ENCODE peak calls at places on chromosome 3, in nine cellular contexts. S is AG09309, V is A549, T is heart right ventricle, X is upper lobe of right lung, Q is cardiac muscle cell, I is stomach, J is lung, R is neural progenitor cell. Z is an unnamed sample.

GRCh38 chr3:68878322-68878721 is 54.0 kb downstream of the TAFA4 start:
- DNase-seq in R (peak), S (peak), J (no peak), Q (peak), V (peak), I (no peak), X (no peak), T (no peak), Z (no peak)

GRCh38 chr3:106814231-106814630 is 563.0 kb upstream of the CCDC54 start:
- DNase-seq in S (no peak), T (peak), Q (no peak), J (no peak), X (no peak), R (no peak), V (no peak), I (no peak), Z (peak)

GRCh38 chr3:94106268-94106667 is 43.4 kb downstream of the NSUN3 start:
- DNase-seq in X (no peak), J (no peak), V (no peak), R (no peak), Q (no peak), T (no peak), I (no peak), S (no peak), Z (no peak)

GRCh38 chr3:41418961-41419691 is 219.8 kb downstream of the CTNNB1 start:
- DNase-seq in S (no peak), Q (no peak), R (peak), V (peak), X (no peak), J (no peak), I (no peak), T (no peak), Z (no peak)

GRCh38 chr3:13546667-13547171 is 2.2 kb upstream of the FBLN2 start:
- DNase-seq in S (no peak), Q (peak), T (peak), V (peak), I (no peak), J (no peak), R (peak), X (no peak), Z (peak)

GRCh38 chr3:133932009-133932408 is 36.3 kb upstream of the RAB6B start:
- DNase-seq in X (no peak), S (no peak), V (no peak), T (no peak), Q (no peak), R (no peak), J (peak), I (no peak), Z (no peak)

GRCh38 chr3:13235079-13235478 is 161.8 kb upstream of the IQSEC1 start:
- DNase-seq in S (no peak), X (no peak), T (no peak), R (no peak), Q (no peak), J (no peak), I (no peak), V (no peak), Z (no peak)

GRCh38 chr3:74055064-74055463 is 430.3 kb upstream of the PDZRN3 start:
- DNase-seq in J (no peak), X (no peak), S (no peak), T (no peak), R (no peak), Q (no peak), I (no peak), V (no peak), Z (no peak)

GRCh38 chr3:102180291-102180931 is 254.4 kb upstream of the ZPLD1 start:
- DNase-seq in J (no peak), Q (no peak), V (peak), R (no peak), T (no peak), S (peak), X (no peak), I (no peak), Z (no peak)

GRCh38 chr3:157100997-157101396 is 59.0 kb downstream of the CCNL1 start:
- DNase-seq in V (no peak), J (no peak), X (no peak), Q (no peak), S (no peak), I (no peak), T (no peak), R (no peak), Z (no peak)

GRCh38 chr3:188578579-188579363 is 424.8 kb downstream of the LPP start:
- DNase-seq in T (peak), Q (peak), S (peak), J (peak), V (no peak), R (no peak), I (no peak), X (no peak), Z (peak)

GRCh38 chr3:140187028-140187427 is 252.0 kb downstream of the CLSTN2 start:
- DNase-seq in V (no peak), J (no peak), S (no peak), Q (no peak), T (no peak), X (no peak), I (no peak), R (no peak), Z (no peak)

GRCh38 chr3:97823081-97823480 is 1.3 kb downstream of the CRYBG3 start:
- DNase-seq in R (no peak), J (no peak), X (no peak), S (no peak), Q (no peak), T (no peak), I (no peak), V (no peak), Z (no peak)

GRCh38 chr3:9727041-9727595 is 4.4 kb upstream of the BRPF1 start:
- DNase-seq in X (no peak), I (no peak), T (no peak), S (no peak), V (peak), J (no peak), R (peak), Q (no peak), Z (no peak)

GRCh38 chr3:142500211-142500610 is 52.4 kb upstream of the XRN1 start:
- DNase-seq in V (no peak), Q (no peak), X (no peak), S (no peak), R (no peak), T (no peak), I (no peak), J (no peak), Z (no peak)

GRCh38 chr3:54659347-54659746 is 268.5 kb downstream of the LRTM1 start:
- DNase-seq in S (no peak), V (no peak), R (no peak), T (no peak), Q (no peak), J (no peak), I (no peak), X (no peak), Z (no peak)

GRCh38 chr3:48636149-48636548 is 888 bp upstream of the SLC26A6 start:
- DNase-seq in V (no peak), X (no peak), I (no peak), J (no peak), T (no peak), R (no peak), S (no peak), Q (peak), Z (no peak)

GRCh38 chr3:16504242-16504641 is 9.3 kb downstream of the RFTN1 start:
- DNase-seq in X (no peak), T (no peak), I (no peak), V (no peak), S (peak), J (no peak), Q (no peak), R (no peak), Z (no peak)

GRCh38 chr3:134054231-134054630 is 24.5 kb upstream of the SLCO2A1 start:
- DNase-seq in R (no peak), J (no peak), X (peak), V (no peak), T (no peak), Q (no peak), S (no peak), I (no peak), Z (no peak)

GRCh38 chr3:36909181-36909580 is 35.7 kb downstream of the TRANK1 start:
- DNase-seq in Q (no peak), I (no peak), J (no peak), R (no peak), S (no peak), T (no peak), X (no peak), V (no peak), Z (no peak)

GRCh38 chr3:36907911-36908646 is 36.8 kb downstream of the TRANK1 start:
- DNase-seq in J (peak), S (no peak), X (no peak), V (peak), I (peak), R (no peak), Q (no peak), T (peak), Z (peak)

GRCh38 chr3:36906504-36907149 is 38.2 kb downstream of the TRANK1 start:
- DNase-seq in Q (no peak), R (no peak), X (no peak), V (no peak), T (no peak), I (no peak), J (no peak), S (no peak), Z (no peak)

GRCh38 chr3:36909666-36910065 is 35.2 kb downstream of the TRANK1 start:
- DNase-seq in S (no peak), J (no peak), V (no peak), I (no peak), R (no peak), T (no peak), X (no peak), Q (no peak), Z (no peak)

DNA sequence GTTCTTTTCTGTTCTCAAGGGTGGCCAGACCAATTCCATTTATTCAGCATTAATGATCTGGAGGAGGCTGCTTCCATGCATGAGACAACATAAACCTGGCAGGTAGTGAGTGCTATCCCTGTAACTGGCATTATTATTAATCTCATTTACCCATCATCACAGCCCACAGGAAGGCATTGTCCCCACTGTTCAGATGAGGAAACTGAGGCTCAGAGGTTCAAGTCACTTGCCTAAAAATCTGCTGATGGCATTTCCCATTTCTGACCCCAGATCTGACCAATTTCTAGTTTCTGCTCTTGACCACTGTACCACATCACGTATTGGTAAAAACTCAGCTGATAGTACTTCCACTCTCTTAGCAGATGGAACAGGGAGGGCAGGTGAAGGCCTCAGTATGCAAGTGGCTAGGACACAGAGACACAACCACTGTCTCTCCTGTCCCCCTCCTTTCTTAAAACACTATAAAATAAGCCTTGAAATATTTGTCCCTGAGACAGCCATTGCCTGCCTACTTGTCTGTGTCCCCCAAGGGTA is 36.1 kb downstream of the TRANK1 start:
- DNase-seq in V (no peak), R (no peak), J (no peak), Q (no peak), T (no peak), I (no peak), S (no peak), X (no peak), Z (no peak)
- H3K4me3 ChIP-seq in V (peak), R (no peak), J (no peak), Q (no peak), T (peak), I (peak), S (peak), X (peak), Z (peak)

DNA sequence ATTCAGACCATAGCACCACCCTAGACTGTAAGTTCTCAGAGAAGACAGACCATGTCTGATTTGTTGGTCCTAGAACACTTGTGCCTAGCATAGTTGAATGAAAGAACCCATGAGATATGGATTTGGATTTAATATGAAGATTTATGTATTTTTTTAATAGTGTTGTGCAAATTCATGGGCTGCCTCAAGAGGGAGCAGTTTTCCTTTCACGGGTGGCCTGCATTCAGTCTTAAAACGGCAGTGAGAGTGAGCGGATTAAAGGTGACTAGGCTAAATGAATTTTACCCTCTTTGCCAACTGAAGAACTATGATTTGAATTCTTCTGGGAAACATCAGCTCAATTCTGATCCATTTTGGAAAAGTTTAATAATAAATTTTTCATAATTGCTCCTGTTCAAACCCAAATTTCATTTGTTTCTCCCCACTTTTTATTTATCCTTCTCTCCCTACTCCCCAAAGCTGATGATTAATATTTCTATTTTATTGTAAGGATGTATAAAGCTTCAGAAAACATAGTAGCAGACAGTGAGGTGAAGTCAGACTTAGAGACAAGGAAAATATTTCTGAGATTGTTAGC is 67.3 kb downstream of the MORC1 start:
- DNase-seq in Q (peak), T (no peak), R (peak), S (no peak), V (peak), X (no peak), J (no peak), I (no peak), Z (no peak)
- TF ChIP-seq CTCF in Q (peak), T (peak), R (peak), S (peak), V (peak), X (peak), J (no peak), I (no peak), Z (peak)

DNA sequence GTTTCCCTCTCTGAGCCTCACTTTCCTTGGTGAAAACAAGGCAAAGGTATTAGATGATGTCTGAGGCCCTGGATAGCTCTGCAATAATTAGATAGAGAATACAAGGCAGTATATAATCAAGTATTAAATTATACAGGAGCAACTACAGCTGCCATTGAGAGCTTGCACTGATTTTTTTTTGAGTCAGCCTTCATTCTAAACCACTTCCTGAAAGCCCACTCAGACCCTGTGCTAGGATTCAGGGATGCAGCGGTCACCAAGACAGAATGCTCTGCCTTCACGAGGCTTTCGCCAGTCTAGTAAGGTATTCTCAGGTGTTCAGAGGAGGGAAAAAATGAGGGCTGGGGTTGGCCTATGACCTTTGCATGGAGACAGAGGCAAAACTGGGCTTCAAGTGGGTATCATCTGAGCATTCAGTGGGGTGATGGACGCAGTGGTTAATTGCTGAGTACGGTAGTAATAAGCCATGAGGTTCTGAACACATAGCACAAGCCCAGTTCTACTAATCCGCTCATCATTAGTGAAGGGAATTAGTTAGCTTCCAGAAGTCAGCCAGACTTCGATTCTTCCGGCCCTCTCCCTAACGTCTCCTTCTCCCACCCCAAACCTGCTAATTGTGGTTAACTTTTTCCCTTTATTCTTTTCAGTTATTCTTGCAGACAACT is 3.6 kb downstream of the VGLL4 start:
- DNase-seq in I (no peak), R (no peak), X (no peak), Q (no peak), T (no peak), J (no peak), V (no peak), S (no peak), Z (no peak)
- H3K4me3 ChIP-seq in I (peak), R (peak), X (peak), Q (no peak), T (no peak), J (no peak), V (no peak), S (peak), Z (peak)

GRCh38 chr3:12194669-12195161 is 36.0 kb upstream of the TIMP4 start:
- DNase-seq in X (no peak), Q (no peak), R (no peak), J (no peak), I (peak), S (no peak), T (no peak), V (peak), Z (no peak)
- TF ChIP-seq CTCF in X (no peak), Q (peak), R (peak), J (no peak), I (no peak), S (no peak), T (no peak), V (peak), Z (no peak)

DNA sequence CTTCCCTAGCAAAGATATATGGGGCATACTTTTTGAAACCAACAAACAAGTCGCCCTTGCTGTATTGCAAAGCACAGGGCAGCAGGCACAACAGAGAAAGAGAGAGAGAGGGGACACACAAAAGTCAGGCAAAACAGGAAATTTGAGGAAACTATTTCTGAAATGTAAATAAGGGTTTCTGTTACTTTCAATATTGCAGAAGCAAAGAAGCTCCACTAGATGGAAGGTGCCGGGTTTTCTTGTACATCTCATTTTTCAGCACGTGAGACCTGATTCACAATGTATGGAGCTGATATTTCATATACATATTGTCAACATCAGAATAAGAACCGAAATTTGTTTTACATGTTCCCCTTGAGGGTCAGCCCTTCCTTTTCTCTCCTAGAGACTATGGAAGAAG is 127.4 kb downstream of the FOXP1 start:
- DNase-seq in J (no peak), I (no peak), Q (no peak), T (no peak), R (no peak), S (no peak), V (no peak), X (no peak), Z (no peak)
- H3K4me3 ChIP-seq in J (no peak), I (no peak), Q (no peak), T (no peak), R (no peak), S (no peak), V (no peak), X (peak), Z (no peak)

GRCh38 chr3:150840733-150841515 is 64.3 kb downstream of the MINDY4B start:
- DNase-seq in I (no peak), X (no peak), J (no peak), Q (no peak), S (no peak), V (no peak), R (no peak), T (no peak), Z (no peak)
- TF ChIP-seq CTCF in I (no peak), X (no peak), J (no peak), Q (no peak), S (no peak), V (no peak), R (no peak), T (no peak), Z (no peak)

DNA sequence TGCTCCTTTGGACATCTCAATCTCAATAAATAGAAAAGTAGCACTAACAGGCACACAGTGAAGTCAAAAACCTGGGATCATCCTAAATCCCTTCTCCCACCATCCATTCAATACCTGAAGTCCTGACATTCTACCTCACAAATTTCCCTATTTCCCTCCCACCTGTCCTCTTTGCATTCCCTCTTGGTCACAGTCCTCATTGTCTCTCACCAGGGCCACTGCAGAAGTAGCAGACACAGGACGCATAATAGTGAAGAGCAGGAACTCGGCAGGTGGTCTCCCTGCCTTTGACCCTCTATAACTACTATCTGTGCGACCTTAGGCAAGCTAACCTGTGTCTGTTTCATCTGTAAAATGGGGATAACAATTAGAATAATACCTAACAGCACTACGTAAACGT is 2.3 kb downstream of the THOC7 start:
- DNase-seq in Q (no peak), T (no peak), V (no peak), S (no peak), I (no peak), J (no peak), R (no peak), X (no peak), Z (no peak)
- H3K4me3 ChIP-seq in Q (no peak), T (no peak), V (no peak), S (no peak), I (no peak), J (no peak), R (no peak), X (no peak), Z (no peak)

GRCh38 chr3:138849541-138849940 is 14.8 kb upstream of the PIK3CB start:
- DNase-seq in X (no peak), R (peak), J (no peak), Q (no peak), I (no peak), T (no peak), S (no peak), V (no peak), Z (no peak)
- TF ChIP-seq CTCF in X (no peak), R (no peak), J (no peak), Q (no peak), I (no peak), T (no peak), S (no peak), V (no peak), Z (no peak)

GRCh38 chr3:84092907-84093306 is 865.9 kb upstream of the CADM2 start:
- DNase-seq in J (no peak), Q (no peak), R (no peak), I (no peak), X (no peak), V (no peak), S (no peak), T (no peak), Z (no peak)

DNA sequence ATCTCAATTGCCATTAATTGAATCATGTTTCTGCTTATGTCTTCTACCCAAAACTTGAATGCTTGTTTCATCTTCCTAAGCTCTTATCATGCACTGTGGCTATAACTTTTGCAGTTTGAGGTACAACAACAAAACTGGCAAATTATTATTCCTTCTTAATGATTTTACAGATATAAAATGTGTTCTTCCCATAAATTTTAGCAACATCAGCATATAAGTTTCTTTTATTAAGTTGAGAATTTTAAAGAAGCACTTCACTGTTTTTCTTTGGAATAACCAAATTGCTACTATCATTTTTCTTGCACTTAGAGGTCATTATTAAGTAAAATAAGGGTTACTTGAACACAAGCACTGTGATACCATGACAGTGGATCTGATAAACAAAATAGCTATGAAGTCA is 862.6 kb upstream of the CADM2 start:
- DNase-seq in S (no peak), X (no peak), V (no peak), Q (no peak), I (no peak), R (no peak), T (no peak), J (no peak), Z (no peak)
- H3K4me3 ChIP-seq in S (no peak), X (no peak), V (no peak), Q (no peak), I (no peak), R (no peak), T (no peak), J (no peak), Z (no peak)

GRCh38 chr3:45830121-45830520 is 11.8 kb downstream of the LZTFL1 start:
- DNase-seq in R (no peak), I (no peak), X (no peak), Q (no peak), S (no peak), T (no peak), V (no peak), J (no peak), Z (no peak)

GRCh38 chr3:45826908-45827307 is 15.0 kb downstream of the LZTFL1 start:
- DNase-seq in I (no peak), S (no peak), T (no peak), Q (no peak), V (no peak), J (no peak), R (no peak), X (no peak), Z (no peak)

GRCh38 chr3:45838466-45838865 is 3.5 kb downstream of the LZTFL1 start:
- DNase-seq in T (no peak), X (no peak), J (no peak), I (no peak), R (no peak), S (no peak), V (no peak), Q (no peak), Z (no peak)

GRCh38 chr3:45832691-45833090 is 9.2 kb downstream of the LZTFL1 start:
- DNase-seq in J (no peak), S (no peak), V (peak), T (no peak), R (peak), I (no peak), X (no peak), Q (peak), Z (no peak)
- TF ChIP-seq CTCF in J (no peak), S (peak), V (peak), T (peak), R (peak), I (no peak), X (peak), Q (no peak), Z (peak)

Z was measured in psoas muscle.